ENCODE peak calls at places on chromosomes 16 and 17, in six cellular contexts. One of them, this sample, is unnamed.

GRCh38 chr16:56047307-56048234 is 143.7 kb upstream of the GNAO1 start:
- DNase-seq in K562: no peak
- DNase-seq in IMR-90: no peak
- DNase-seq in SK-N-SH: peak; percentile 59
- DNase-seq in HepG2: no peak
- DNase-seq in GM12878: no peak
- DNase-seq in this sample: no peak

GRCh38 chr17:32266389-32267269 is 997 bp downstream of the RHBDL3 start:
- DNase-seq in K562: peak; percentile 57
- DNase-seq in IMR-90: no peak
- DNase-seq in SK-N-SH: peak; percentile 79
- DNase-seq in HepG2: no peak
- DNase-seq in GM12878: no peak
- DNase-seq in this sample: no peak

GRCh38 chr17:55436224-55437164 is 14.9 kb upstream of the MMD start:
- DNase-seq in K562: no peak
- DNase-seq in IMR-90: no peak
- DNase-seq in SK-N-SH: peak; percentile 34
- DNase-seq in HepG2: no peak
- DNase-seq in GM12878: no peak
- DNase-seq in this sample: no peak

GRCh38 chr17:72590382-72590781 is 469.6 kb downstream of the SOX9 start:
- DNase-seq in K562: no peak
- DNase-seq in IMR-90: peak; percentile 90
- DNase-seq in SK-N-SH: no peak
- DNase-seq in HepG2: peak; percentile 19
- DNase-seq in GM12878: no peak
- DNase-seq in this sample: no peak

GRCh38 chr16:59634951-59635350 is 900.8 kb upstream of the GOT2 start:
- DNase-seq in K562: no peak
- DNase-seq in IMR-90: peak; percentile 22
- DNase-seq in SK-N-SH: no peak
- DNase-seq in HepG2: no peak
- DNase-seq in GM12878: no peak
- DNase-seq in this sample: no peak

GRCh38 chr17:41439375-41439774 is 1.4 kb downstream of the KRT38 start:
- DNase-seq in K562: no peak
- DNase-seq in IMR-90: peak; percentile 44
- DNase-seq in SK-N-SH: no peak
- DNase-seq in HepG2: peak; percentile 76
- DNase-seq in GM12878: no peak
- DNase-seq in this sample: no peak

GRCh38 chr16:31489616-31490584 is 7.0 kb downstream of the SLC5A2 start:
- DNase-seq in K562: no peak
- DNase-seq in IMR-90: no peak
- DNase-seq in SK-N-SH: no peak
- DNase-seq in HepG2: no peak
- DNase-seq in GM12878: no peak
- DNase-seq in this sample: no peak

GRCh38 chr17:31598921-31599571 is 207.6 kb downstream of the RAB11FIP4 start:
- DNase-seq in K562: no peak
- DNase-seq in IMR-90: no peak
- DNase-seq in SK-N-SH: no peak
- DNase-seq in HepG2: peak; percentile 40
- DNase-seq in GM12878: no peak
- DNase-seq in this sample: no peak

GRCh38 chr17:82878545-82878944 is 38.7 kb upstream of the ZNF750 start:
- DNase-seq in K562: no peak
- DNase-seq in IMR-90: no peak
- DNase-seq in SK-N-SH: no peak
- DNase-seq in HepG2: no peak
- DNase-seq in GM12878: no peak
- DNase-seq in this sample: no peak

GRCh38 chr16:86496262-86496928 is 13.9 kb upstream of the FOXF1 start:
- DNase-seq in K562: no peak
- DNase-seq in IMR-90: no peak
- DNase-seq in SK-N-SH: no peak
- DNase-seq in HepG2: no peak
- DNase-seq in GM12878: no peak
- DNase-seq in this sample: no peak
- H3K4me3 ChIP-seq in K562: no peak overlapping the region
- H3K4me3 ChIP-seq in IMR-90: peak overlapping the region; percentile 38
- H3K4me3 ChIP-seq in SK-N-SH: no peak overlapping the region
- H3K4me3 ChIP-seq in HepG2: no peak overlapping the region
- H3K4me3 ChIP-seq in GM12878: no peak overlapping the region
- H3K4me3 ChIP-seq in this sample: no peak overlapping the region

GRCh38 chr17:29007456-29008455 is 1.9 kb upstream of the SEZ6 start:
- DNase-seq in K562: no peak
- DNase-seq in IMR-90: peak; percentile 7
- DNase-seq in SK-N-SH: no peak
- DNase-seq in HepG2: no peak
- DNase-seq in GM12878: no peak
- DNase-seq in this sample: peak; percentile 78

GRCh38 chr17:29010129-29010528 is 4.3 kb upstream of the SEZ6 start:
- DNase-seq in K562: no peak
- DNase-seq in IMR-90: no peak
- DNase-seq in SK-N-SH: no peak
- DNase-seq in HepG2: no peak
- DNase-seq in GM12878: no peak
- DNase-seq in this sample: no peak

GRCh38 chr17:29012535-29012934 is 6.7 kb upstream of the SEZ6 start:
- DNase-seq in K562: no peak
- DNase-seq in IMR-90: no peak
- DNase-seq in SK-N-SH: no peak
- DNase-seq in HepG2: no peak
- DNase-seq in GM12878: no peak
- DNase-seq in this sample: no peak

GRCh38 chr17:29008591-29008990 is 2.8 kb upstream of the SEZ6 start:
- DNase-seq in K562: no peak
- DNase-seq in IMR-90: no peak
- DNase-seq in SK-N-SH: no peak
- DNase-seq in HepG2: peak; percentile 14
- DNase-seq in GM12878: no peak
- DNase-seq in this sample: no peak

DNA sequence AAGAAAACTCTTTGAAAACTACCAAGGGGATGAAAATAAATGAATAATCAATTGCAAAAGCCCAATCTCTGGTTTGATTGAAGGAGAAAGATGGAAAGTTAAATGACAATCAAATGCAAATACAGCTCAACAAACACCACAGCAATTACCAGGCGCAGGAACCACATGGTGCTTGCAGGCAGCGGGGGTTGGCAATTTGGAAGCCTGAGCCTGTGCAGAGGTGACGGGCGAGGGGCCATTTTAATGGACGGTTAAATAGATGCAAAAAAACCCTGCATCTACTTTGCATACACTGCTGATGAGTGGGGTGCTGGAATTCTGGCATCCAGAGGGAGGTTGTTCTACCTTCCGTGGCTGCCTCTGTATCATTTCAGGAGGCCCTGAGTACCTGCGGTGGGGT is 4.8 kb upstream of the SEZ6 start:
- DNase-seq in K562: no peak
- DNase-seq in IMR-90: no peak
- DNase-seq in SK-N-SH: no peak
- DNase-seq in HepG2: no peak
- DNase-seq in GM12878: no peak
- DNase-seq in this sample: no peak
- TF ChIP-seq SMC3 in K562: no peak
- TF ChIP-seq SMC3 in IMR-90: no peak
- TF ChIP-seq SMC3 in SK-N-SH: no peak
- TF ChIP-seq SMC3 in HepG2: no peak
- TF ChIP-seq SMC3 in GM12878: no peak
- TF ChIP-seq SMC3 in this sample: no peak

GRCh38 chr17:80003969-80004368 is 31.7 kb downstream of the TBC1D16 start:
- DNase-seq in K562: no peak
- DNase-seq in IMR-90: no peak
- DNase-seq in SK-N-SH: no peak
- DNase-seq in HepG2: no peak
- DNase-seq in GM12878: no peak
- DNase-seq in this sample: no peak

GRCh38 chr17:80006339-80006720 is 29.3 kb downstream of the TBC1D16 start:
- DNase-seq in K562: no peak
- DNase-seq in IMR-90: no peak
- DNase-seq in SK-N-SH: no peak
- DNase-seq in HepG2: no peak
- DNase-seq in GM12878: no peak
- DNase-seq in this sample: no peak

GRCh38 chr17:80007939-80008338 is 27.7 kb downstream of the TBC1D16 start:
- DNase-seq in K562: no peak
- DNase-seq in IMR-90: no peak
- DNase-seq in SK-N-SH: no peak
- DNase-seq in HepG2: no peak
- DNase-seq in GM12878: no peak
- DNase-seq in this sample: no peak

GRCh38 chr17:80007009-80007752 is 28.5 kb downstream of the TBC1D16 start:
- DNase-seq in K562: no peak
- DNase-seq in IMR-90: no peak
- DNase-seq in SK-N-SH: no peak
- DNase-seq in HepG2: no peak
- DNase-seq in GM12878: no peak
- DNase-seq in this sample: no peak

DNA sequence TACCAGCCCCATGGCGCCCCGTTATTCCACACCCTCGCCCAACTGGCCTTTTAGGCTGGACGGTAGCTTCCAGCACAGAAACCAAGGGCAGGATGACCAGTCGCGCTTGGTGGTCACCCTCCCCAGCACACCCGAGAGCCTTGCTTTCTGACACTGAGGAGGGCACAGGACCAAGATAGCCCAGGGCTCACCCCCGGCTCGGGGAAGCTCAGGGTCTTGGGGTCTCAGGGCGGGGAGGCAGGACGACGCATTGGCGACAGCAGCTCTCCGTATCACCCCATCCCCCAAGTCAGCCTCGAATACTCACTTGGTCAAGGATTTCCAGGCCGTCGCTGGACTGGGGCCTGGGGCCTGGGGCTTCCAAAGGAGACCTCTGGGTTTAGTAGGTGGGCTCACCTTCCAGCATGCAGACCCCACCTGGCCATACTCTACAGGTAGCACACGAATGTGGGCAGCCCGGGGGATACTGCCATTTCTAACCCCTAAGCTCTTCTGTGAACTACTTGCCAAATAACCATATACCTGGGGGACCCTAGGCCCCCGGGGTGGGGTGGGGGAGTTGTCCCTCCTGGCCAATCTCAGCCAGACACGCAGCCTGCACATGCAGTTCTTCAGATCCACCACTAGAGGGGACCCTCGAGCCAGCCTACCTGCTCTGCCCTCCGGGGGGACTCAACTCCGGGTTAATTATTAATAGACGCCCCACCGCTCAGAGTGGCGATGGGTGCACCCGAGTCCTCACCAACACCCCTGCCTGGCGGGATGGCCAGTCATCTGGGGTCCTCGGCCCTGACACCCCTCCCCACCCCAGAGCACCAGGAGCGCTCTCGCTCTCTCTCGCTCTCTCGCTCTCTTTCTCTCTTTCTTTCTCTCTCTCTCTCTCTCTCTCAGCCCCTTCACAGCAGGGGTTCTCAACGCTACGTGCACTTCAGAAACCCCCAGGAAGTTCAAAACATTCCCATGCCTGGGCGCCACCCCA is 30.0 kb downstream of the TBC1D16 start:
- DNase-seq in K562: peak; percentile 86
- DNase-seq in IMR-90: peak; percentile 31
- DNase-seq in SK-N-SH: peak; percentile 96
- DNase-seq in HepG2: peak; percentile 81
- DNase-seq in GM12878: no peak
- DNase-seq in this sample: peak; percentile 60
- H3K4me3 ChIP-seq in K562: no peak overlapping the region
- H3K4me3 ChIP-seq in IMR-90: no peak overlapping the region
- H3K4me3 ChIP-seq in SK-N-SH: no peak overlapping the region
- H3K4me3 ChIP-seq in HepG2: peak overlapping the region; percentile 50
- H3K4me3 ChIP-seq in GM12878: no peak overlapping the region
- H3K4me3 ChIP-seq in this sample: peak overlapping the region; percentile 33

DNA sequence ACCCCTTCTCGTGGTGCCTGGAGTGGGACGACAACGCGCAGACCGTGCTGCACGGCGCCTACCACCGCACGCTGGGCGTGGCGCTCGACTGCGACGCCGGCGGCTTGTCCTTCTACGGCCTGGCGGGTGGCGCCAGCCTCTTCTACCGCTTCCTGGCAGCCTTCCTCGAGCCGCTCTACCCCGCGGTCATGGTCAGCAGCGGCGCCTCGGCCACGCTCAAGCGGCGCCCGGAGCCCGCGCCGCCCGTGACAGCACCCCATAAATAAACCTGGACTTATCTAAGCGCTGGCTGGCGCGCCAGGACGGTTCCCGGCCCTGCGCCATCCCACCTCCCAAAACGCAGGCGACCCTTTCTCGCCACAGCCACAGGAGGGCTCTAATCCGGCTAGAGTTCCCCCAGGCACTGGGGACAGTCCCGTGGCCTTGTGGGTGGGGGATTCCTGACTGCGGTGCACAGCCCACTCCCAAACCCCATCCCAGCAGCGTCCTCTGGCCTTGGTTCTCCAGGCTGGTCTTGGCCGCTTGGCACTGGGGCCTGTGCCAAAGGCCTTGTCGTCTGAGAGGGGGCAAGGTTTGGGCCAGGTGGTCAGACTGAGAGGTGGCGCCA is 10.2 kb upstream of the SLC16A5 start:
- DNase-seq in K562: no peak
- DNase-seq in IMR-90: no peak
- DNase-seq in SK-N-SH: no peak
- DNase-seq in HepG2: no peak
- DNase-seq in GM12878: no peak
- DNase-seq in this sample: no peak
- TF ChIP-seq SMC3 in K562: no peak
- TF ChIP-seq SMC3 in IMR-90: no peak
- TF ChIP-seq SMC3 in SK-N-SH: no peak
- TF ChIP-seq SMC3 in HepG2: no peak
- TF ChIP-seq SMC3 in GM12878: peak; percentile 46
- TF ChIP-seq SMC3 in this sample: no peak

DNA sequence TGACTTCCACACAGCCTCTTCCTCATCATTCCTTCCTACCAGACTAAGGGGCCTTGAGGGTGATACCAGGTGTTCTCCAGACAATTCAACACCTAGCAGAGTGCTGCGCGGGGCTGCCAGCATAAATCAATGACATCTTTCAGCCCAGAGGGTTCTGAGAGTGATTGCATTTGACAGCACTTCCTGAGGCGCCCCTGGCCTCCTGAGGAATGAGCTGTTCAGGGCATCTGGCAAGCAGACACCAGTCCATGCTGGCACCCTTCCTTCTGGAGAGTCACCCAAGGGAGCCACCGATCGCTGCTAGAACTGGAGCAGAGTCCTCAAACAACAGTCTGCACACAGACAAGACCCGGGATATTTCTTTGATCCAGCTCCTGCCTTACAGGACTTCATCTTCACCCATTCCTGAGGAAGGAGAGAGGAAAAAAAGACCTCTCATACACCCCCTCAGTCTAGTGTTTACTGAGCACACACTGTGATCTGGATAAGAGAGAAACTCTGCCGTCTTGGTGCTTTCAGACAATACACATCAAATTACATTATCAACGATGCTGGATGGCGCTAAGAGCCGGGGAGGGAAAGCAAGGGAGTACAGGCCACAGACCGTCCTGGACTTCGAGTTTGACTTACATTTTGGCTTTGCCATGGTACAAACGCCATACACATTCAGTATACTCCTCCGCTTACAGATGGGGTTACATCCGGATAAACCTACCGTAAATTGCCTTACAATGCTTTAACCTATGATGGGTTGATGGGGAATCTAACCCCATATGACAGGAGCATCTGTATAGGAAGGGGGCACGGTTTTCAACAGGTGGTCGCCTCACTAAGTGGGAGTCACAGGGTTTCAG is 23.1 kb downstream of the NPTX1 start:
- DNase-seq in K562: no peak
- DNase-seq in IMR-90: no peak
- DNase-seq in SK-N-SH: peak; percentile 53
- DNase-seq in HepG2: no peak
- DNase-seq in GM12878: no peak
- DNase-seq in this sample: no peak
- H3K4me3 ChIP-seq in K562: peak overlapping the region; percentile 72
- H3K4me3 ChIP-seq in IMR-90: no peak overlapping the region
- H3K4me3 ChIP-seq in SK-N-SH: peak overlapping the region; percentile 78
- H3K4me3 ChIP-seq in HepG2: peak overlapping the region; percentile 86
- H3K4me3 ChIP-seq in GM12878: peak overlapping the region; percentile 64
- H3K4me3 ChIP-seq in this sample: peak overlapping the region; percentile 77